ENCODE peak calls at places on chromosome 1, in ten cellular contexts. X is ELR; W is SK-N-SH; G is AG08396; R is stimulated activated CD8-positive, alpha-beta memory T cell treated with anti-CD3 and anti-CD28 coated beads, Interleukin-4, amount 100 ng/mL, for 4 hours; I is CD4-positive, alpha-beta memory T cell; E is breast epithelium; C is HS-27A; J is HT1080; O is HFFc6. V is an unnamed sample.

GRCh38 chr1:41578712-41579335 is 94.3 kb upstream of the EDN2 start:
- DNase-seq in E (no peak), C (no peak), G (peak), W (peak), O (peak), X (peak), I (no peak), R (no peak), J (peak), V (no peak)

GRCh38 chr1:30668546-30669327 is 54.6 kb downstream of the MATN1 start:
- DNase-seq in R (no peak), G (no peak), E (no peak), O (peak), C (no peak), X (no peak), W (no peak), J (no peak), I (no peak), V (no peak)

GRCh38 chr1:3456964-3457909 is 2.8 kb downstream of the ARHGEF16 start:
- DNase-seq in J (no peak), W (no peak), E (no peak), C (no peak), O (no peak), G (no peak), X (no peak), R (no peak), I (no peak), V (no peak)

GRCh38 chr1:111197598-111198289 is 2.7 kb downstream of the DENND2D start:
- DNase-seq in J (peak), W (no peak), O (no peak), X (peak), I (peak), E (no peak), C (no peak), G (no peak), R (no peak), V (no peak)

GRCh38 chr1:159141584-159142518 is 29.6 kb upstream of the CADM3 start:
- DNase-seq in I (no peak), X (peak), J (peak), G (peak), C (no peak), E (no peak), W (peak), O (peak), R (no peak), V (no peak)

GRCh38 chr1:91884459-91885290 is 1.3 kb downstream of the TGFBR3 start:
- DNase-seq in I (peak), C (no peak), X (peak), E (no peak), W (peak), G (no peak), O (no peak), R (no peak), J (peak), V (no peak)

GRCh38 chr1:7407980-7408770 is 362.9 kb upstream of the VAMP3 start:
- DNase-seq in W (no peak), X (no peak), J (no peak), G (no peak), O (no peak), C (no peak), I (no peak), R (no peak), E (peak), V (no peak)

GRCh38 chr1:245999697-246000637 is 507.1 kb downstream of the SMYD3 start:
- DNase-seq in X (no peak), I (no peak), W (no peak), C (no peak), G (no peak), E (no peak), O (no peak), J (no peak), R (no peak), V (no peak)

V was measured in COR-L47.